ENCODE peak calls at places on chromosomes 13 and 19, in five cellular contexts. One of them, this sample, is unnamed.

GRCh38 chr13:53141336-53141735 is 112.7 kb downstream of the OLFM4 start:
- DNase-seq in spleen: no peak
- DNase-seq in stomach: no peak
- DNase-seq in breast epithelium: no peak
- DNase-seq in A549: no peak
- DNase-seq in this sample: no peak

GRCh38 chr13:80740076-80740475 is 399.1 kb upstream of the SPRY2 start:
- DNase-seq in spleen: no peak
- DNase-seq in stomach: no peak
- DNase-seq in breast epithelium: no peak
- DNase-seq in A549: no peak
- DNase-seq in this sample: no peak

GRCh38 chr13:50400930-50401553 is 385.8 kb downstream of the KCNRG start:
- DNase-seq in spleen: no peak
- DNase-seq in stomach: no peak
- DNase-seq in breast epithelium: no peak
- DNase-seq in A549: no peak
- DNase-seq in this sample: no peak

GRCh38 chr13:30851697-30852096 is 54.4 kb upstream of the MEDAG start:
- DNase-seq in spleen: no peak
- DNase-seq in stomach: no peak
- DNase-seq in breast epithelium: no peak
- DNase-seq in A549: no peak
- DNase-seq in this sample: no peak

GRCh38 chr19:40774916-40775631 is at the start of gene MIA:
- DNase-seq in spleen: no peak
- DNase-seq in stomach: no peak
- DNase-seq in breast epithelium: peak
- DNase-seq in A549: no peak
- DNase-seq in this sample: no peak

GRCh38 chr13:60620611-60621395 is 223.8 kb downstream of the TDRD3 start:
- DNase-seq in spleen: no peak
- DNase-seq in stomach: no peak
- DNase-seq in breast epithelium: no peak
- DNase-seq in A549: no peak
- DNase-seq in this sample: no peak

GRCh38 chr19:41887711-41888382 is 4.9 kb downstream of the ARHGEF1 start:
- DNase-seq in spleen: peak
- DNase-seq in stomach: peak
- DNase-seq in breast epithelium: peak
- DNase-seq in A549: no peak
- DNase-seq in this sample: no peak

GRCh38 chr19:405138-405965 is 3.6 kb downstream of the C2CD4C start:
- DNase-seq in spleen: peak
- DNase-seq in stomach: no peak
- DNase-seq in breast epithelium: no peak
- DNase-seq in A549: no peak
- DNase-seq in this sample: no peak

GRCh38 chr13:102291587-102292218 is 110.1 kb downstream of the FGF14 start:
- DNase-seq in spleen: no peak
- DNase-seq in stomach: no peak
- DNase-seq in breast epithelium: no peak
- DNase-seq in A549: no peak
- DNase-seq in this sample: no peak

GRCh38 chr19:49017666-49018351 is 918 bp upstream of the LHB start:
- DNase-seq in spleen: peak
- DNase-seq in stomach: peak
- DNase-seq in breast epithelium: no peak
- DNase-seq in A549: no peak
- DNase-seq in this sample: peak

GRCh38 chr19:10211071-10211470 is 16.3 kb upstream of the DNMT1 start:
- DNase-seq in spleen: no peak
- DNase-seq in stomach: no peak
- DNase-seq in breast epithelium: no peak
- DNase-seq in A549: no peak
- DNase-seq in this sample: no peak

GRCh38 chr19:2636897-2637683 is 65.4 kb downstream of the GNG7 start:
- DNase-seq in spleen: peak
- DNase-seq in stomach: peak
- DNase-seq in breast epithelium: no peak
- DNase-seq in A549: peak
- DNase-seq in this sample: no peak

GRCh38 chr19:41930322-41930722 is 2.1 kb upstream of the ERFL start:
- DNase-seq in spleen: no peak
- DNase-seq in stomach: no peak
- DNase-seq in breast epithelium: no peak
- DNase-seq in A549: no peak
- DNase-seq in this sample: no peak

GRCh38 chr19:42282036-42282762 is 13.1 kb downstream of the CIC start:
- DNase-seq in spleen: peak
- DNase-seq in stomach: no peak
- DNase-seq in breast epithelium: no peak
- DNase-seq in A549: no peak
- DNase-seq in this sample: no peak

GRCh38 chr19:524062-524674 is 7.4 kb upstream of the CDC34 start:
- DNase-seq in spleen: no peak
- DNase-seq in stomach: no peak
- DNase-seq in breast epithelium: no peak
- DNase-seq in A549: no peak
- DNase-seq in this sample: no peak

GRCh38 chr13:75415720-75416119 is 66.2 kb downstream of the TBC1D4 start:
- DNase-seq in spleen: no peak
- DNase-seq in stomach: no peak
- DNase-seq in breast epithelium: no peak
- DNase-seq in A549: no peak
- DNase-seq in this sample: no peak

GRCh38 chr19:52170304-52170703 is 1.1 kb downstream of the ZNF836 start:
- DNase-seq in spleen: no peak
- DNase-seq in stomach: no peak
- DNase-seq in breast epithelium: no peak
- DNase-seq in A549: no peak
- DNase-seq in this sample: no peak

GRCh38 chr13:86585826-86586225 is 786.6 kb upstream of the SLITRK6 start:
- DNase-seq in spleen: no peak
- DNase-seq in stomach: no peak
- DNase-seq in breast epithelium: no peak
- DNase-seq in A549: no peak
- DNase-seq in this sample: no peak

GRCh38 chr13:34733720-34734119 is 208.3 kb upstream of the NBEA start:
- DNase-seq in spleen: no peak
- DNase-seq in stomach: no peak
- DNase-seq in breast epithelium: no peak
- DNase-seq in A549: no peak
- DNase-seq in this sample: no peak

GRCh38 chr13:98950705-98951104 is 27.2 kb downstream of the DOCK9 start:
- DNase-seq in spleen: no peak
- DNase-seq in stomach: no peak
- DNase-seq in breast epithelium: no peak
- DNase-seq in A549: no peak
- DNase-seq in this sample: no peak

GRCh38 chr13:113786262-113786841 is 27.3 kb downstream of the TMEM255B start:
- DNase-seq in spleen: peak
- DNase-seq in stomach: peak
- DNase-seq in breast epithelium: no peak
- DNase-seq in A549: no peak
- DNase-seq in this sample: no peak

GRCh38 chr19:34597596-34597995 is 79.4 kb downstream of the SCGB2B2 start:
- DNase-seq in spleen: no peak
- DNase-seq in stomach: no peak
- DNase-seq in breast epithelium: no peak
- DNase-seq in A549: no peak
- DNase-seq in this sample: no peak

GRCh38 chr13:102651392-102651791 is 43.5 kb downstream of the METTL21C start:
- DNase-seq in spleen: no peak
- DNase-seq in stomach: no peak
- DNase-seq in breast epithelium: no peak
- DNase-seq in A549: no peak
- DNase-seq in this sample: no peak

GRCh38 chr13:97522243-97522642 is 88.3 kb downstream of the RAP2A start:
- DNase-seq in spleen: no peak
- DNase-seq in stomach: no peak
- DNase-seq in breast epithelium: no peak
- DNase-seq in A549: no peak
- DNase-seq in this sample: no peak

GRCh38 chr19:29381353-29382203 is 144.2 kb upstream of the VSTM2B start:
- DNase-seq in spleen: no peak
- DNase-seq in stomach: no peak
- DNase-seq in breast epithelium: peak
- DNase-seq in A549: no peak
- DNase-seq in this sample: no peak

GRCh38 chr13:110726726-110727125 is 13.2 kb downstream of the ING1 start:
- DNase-seq in spleen: peak
- DNase-seq in stomach: no peak
- DNase-seq in breast epithelium: no peak
- DNase-seq in A549: no peak
- DNase-seq in this sample: no peak

GRCh38 chr13:36090592-36090991 is 40.6 kb downstream of the DCLK1 start:
- DNase-seq in spleen: no peak
- DNase-seq in stomach: no peak
- DNase-seq in breast epithelium: no peak
- DNase-seq in A549: no peak
- DNase-seq in this sample: no peak

GRCh38 chr13:101579291-101579802 is 126.9 kb downstream of the ITGBL1 start:
- DNase-seq in spleen: no peak
- DNase-seq in stomach: no peak
- DNase-seq in breast epithelium: no peak
- DNase-seq in A549: peak
- DNase-seq in this sample: no peak

GRCh38 chr13:50406831-50407230 is 391.6 kb downstream of the KCNRG start:
- DNase-seq in spleen: no peak
- DNase-seq in stomach: no peak
- DNase-seq in breast epithelium: no peak
- DNase-seq in A549: no peak
- DNase-seq in this sample: no peak

GRCh38 chr19:23822735-23823134 is 64.0 kb upstream of the ZNF681 start:
- DNase-seq in spleen: no peak
- DNase-seq in stomach: peak
- DNase-seq in breast epithelium: peak
- DNase-seq in A549: no peak
- DNase-seq in this sample: no peak

GRCh38 chr19:55172741-55173140 is 6.3 kb upstream of the DNAAF3 start:
- DNase-seq in spleen: no peak
- DNase-seq in stomach: no peak
- DNase-seq in breast epithelium: no peak
- DNase-seq in A549: peak
- DNase-seq in this sample: no peak
- TF ChIP-seq CTCF in spleen: no peak
- TF ChIP-seq CTCF in stomach: no peak
- TF ChIP-seq CTCF in breast epithelium: no peak
- TF ChIP-seq CTCF in A549: no peak
- TF ChIP-seq CTCF in this sample: no peak

GRCh38 chr19:50792246-50792851 is 2.1 kb downstream of the ACP4 start:
- DNase-seq in spleen: no peak
- DNase-seq in stomach: no peak
- DNase-seq in breast epithelium: no peak
- DNase-seq in A549: no peak
- DNase-seq in this sample: no peak
- TF ChIP-seq POLR2A in spleen: no peak
- TF ChIP-seq POLR2A in stomach: no peak
- TF ChIP-seq POLR2A in breast epithelium: no peak
- TF ChIP-seq POLR2A in A549: no peak
- TF ChIP-seq POLR2A in this sample: no peak

DNA sequence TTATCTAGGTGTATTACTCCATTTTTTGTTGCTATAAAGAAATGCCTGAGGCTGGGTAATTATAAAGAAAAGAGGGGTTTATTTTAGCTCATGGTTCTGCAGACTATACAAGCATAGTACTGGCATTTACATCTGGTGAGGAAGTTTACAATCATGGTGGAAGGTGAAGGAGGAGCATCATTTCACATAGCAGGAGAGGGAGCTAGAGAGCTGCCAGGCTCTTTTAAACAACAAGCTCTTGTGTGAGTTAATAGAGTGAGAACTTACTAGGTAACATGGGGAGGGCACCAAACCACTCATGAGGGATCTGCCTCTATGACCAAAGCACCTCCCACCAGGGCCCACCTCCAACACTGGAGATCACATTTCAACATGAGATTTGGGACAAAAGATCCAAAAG is 221.7 kb upstream of the GPC6 start:
- DNase-seq in spleen: no peak
- DNase-seq in stomach: no peak
- DNase-seq in breast epithelium: no peak
- DNase-seq in A549: peak
- DNase-seq in this sample: no peak
- TF ChIP-seq CTCF in spleen: no peak
- TF ChIP-seq CTCF in stomach: no peak
- TF ChIP-seq CTCF in breast epithelium: no peak
- TF ChIP-seq CTCF in A549: no peak
- TF ChIP-seq CTCF in this sample: no peak

DNA sequence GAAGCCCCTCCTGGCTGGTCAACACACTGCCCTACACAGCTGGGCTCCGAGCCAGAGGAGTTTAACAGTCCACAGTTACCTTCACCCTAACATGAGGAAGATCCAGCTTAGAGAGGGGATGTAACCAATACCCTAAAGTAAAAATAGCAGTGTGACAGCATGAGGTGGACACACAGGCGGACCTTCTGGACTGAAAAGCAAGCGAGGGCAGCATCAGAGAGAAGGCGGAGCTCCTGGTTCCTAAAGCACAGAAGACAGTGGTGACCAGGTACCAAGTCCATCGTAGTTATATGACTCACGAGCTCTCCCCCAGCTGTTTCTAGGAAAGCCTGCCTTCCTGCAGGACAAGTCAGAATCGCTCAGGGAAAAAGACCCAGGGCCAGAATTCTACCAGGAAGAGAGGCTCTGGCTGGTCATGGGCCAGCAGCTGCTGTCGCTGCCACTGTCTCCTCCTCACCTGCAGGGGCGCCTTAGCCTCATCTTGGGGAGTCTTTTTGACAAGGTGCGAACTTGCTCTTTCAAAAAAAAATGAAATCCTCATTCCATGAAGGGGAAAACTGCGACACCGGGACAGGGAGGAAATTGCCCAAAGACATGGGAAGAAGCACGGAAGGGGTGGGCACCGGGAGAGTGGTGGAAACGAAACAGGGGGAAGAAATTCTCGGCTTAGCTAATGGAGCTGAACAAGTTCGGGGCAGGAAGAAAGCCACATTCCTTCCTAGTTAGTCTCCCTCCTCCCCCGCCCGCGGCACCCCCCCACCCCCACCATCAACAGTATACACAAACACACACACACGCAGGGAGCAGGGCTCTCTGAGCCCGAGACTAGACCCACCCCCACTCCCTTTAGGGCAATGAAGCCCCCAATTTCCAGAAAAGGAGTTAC is 1.7 kb downstream of the ELL start:
- DNase-seq in spleen: peak
- DNase-seq in stomach: peak
- DNase-seq in breast epithelium: peak
- DNase-seq in A549: peak
- DNase-seq in this sample: peak
- TF ChIP-seq POLR2A in spleen: no peak
- TF ChIP-seq POLR2A in stomach: no peak
- TF ChIP-seq POLR2A in breast epithelium: no peak
- TF ChIP-seq POLR2A in A549: no peak
- TF ChIP-seq POLR2A in this sample: peak

DNA sequence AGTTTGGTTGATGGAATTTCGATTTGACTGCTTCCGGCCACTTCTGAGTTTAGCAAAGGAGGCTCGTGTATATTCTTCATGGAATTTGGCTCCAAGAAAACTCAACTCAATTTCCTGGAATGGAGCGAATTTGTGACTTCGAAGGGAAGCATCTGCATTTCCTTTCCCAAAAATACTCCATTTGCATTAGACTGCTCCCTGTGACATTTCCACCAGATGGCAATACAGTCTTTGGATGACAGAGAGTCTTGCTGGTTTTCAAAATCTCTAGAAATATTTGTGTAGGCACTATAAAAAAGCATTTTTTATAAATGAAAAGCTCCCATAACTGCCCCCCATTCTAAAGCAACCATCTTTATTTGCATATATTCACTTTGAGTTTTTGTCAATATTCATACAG is 4.1 kb downstream of the C1QTNF9 start:
- DNase-seq in spleen: no peak
- DNase-seq in stomach: no peak
- DNase-seq in breast epithelium: no peak
- DNase-seq in A549: peak
- DNase-seq in this sample: no peak
- TF ChIP-seq CTCF in spleen: peak
- TF ChIP-seq CTCF in stomach: no peak
- TF ChIP-seq CTCF in breast epithelium: no peak
- TF ChIP-seq CTCF in A549: peak
- TF ChIP-seq CTCF in this sample: no peak

This sample was measured in gastrocnemius medialis.